ENCODE peak calls at places on chromosomes 13 and 19, in nine cellular contexts. S is testis, Q is uterus, N is breast epithelium, B is heart left ventricle, P is H1, X is prostate gland, V is tibial nerve, A is body of pancreas. F is an unnamed sample. For H3K9me3, the result is how much of the 10 kb centered on the place peaks cover.

GRCh38 chr19:988081-988480 is 3.9 kb downstream of the WDR18 start:
- DNase-seq in S (no peak), Q (no peak), N (no peak), B (no peak), P (no peak), X (no peak), V (no peak), A (no peak), F (no peak)

GRCh38 chr13:112975401-112975939 is 6.5 kb downstream of the MCF2L start:
- DNase-seq in S (no peak), Q (no peak), N (no peak), B (peak), P (no peak), X (no peak), V (no peak), A (no peak), F (no peak)

GRCh38 chr13:67769063-67769986 is 539.2 kb upstream of the PCDH9 start:
- DNase-seq in S (no peak), Q (no peak), N (no peak), B (no peak), P (no peak), X (no peak), V (no peak), A (no peak), F (no peak)

GRCh38 chr19:3958836-3959765 is 11.8 kb downstream of the DAPK3 start:
- DNase-seq in S (no peak), Q (no peak), N (peak), B (no peak), P (no peak), X (no peak), V (no peak), A (no peak), F (no peak)

GRCh38 chr19:17553256-17553655 is 2.2 kb upstream of the COLGALT1 start:
- DNase-seq in S (peak), Q (peak), N (peak), B (peak), P (no peak), X (peak), V (peak), A (peak), F (no peak)

GRCh38 chr13:111383591-111384440 is 63.4 kb downstream of the TEX29 start:
- DNase-seq in S (no peak), Q (no peak), N (no peak), B (no peak), P (no peak), X (no peak), V (no peak), A (no peak), F (no peak)

GRCh38 chr13:112102243-112102642 is 35.3 kb downstream of the SOX1 start:
- DNase-seq in S (no peak), Q (no peak), N (no peak), B (no peak), P (peak), X (no peak), V (no peak), A (no peak), F (no peak)

GRCh38 chr19:43983912-43984686 is at the start of gene ZNF155:
- DNase-seq in S (peak), Q (peak), N (peak), B (peak), P (peak), X (peak), V (peak), A (peak), F (peak)

GRCh38 chr19:4401482-4402170 is 814 bp upstream of the CHAF1A start:
- DNase-seq in S (no peak), Q (no peak), N (no peak), B (no peak), P (no peak), X (no peak), V (no peak), A (no peak), F (no peak)

GRCh38 chr13:42574011-42574410 is at the start of gene TNFSF11:
- DNase-seq in S (no peak), Q (no peak), N (no peak), B (no peak), P (peak), X (no peak), V (no peak), A (no peak), F (no peak)

GRCh38 chr19:609001-609340 is 19.3 kb downstream of the HCN2 start:
- DNase-seq in S (no peak), Q (no peak), N (no peak), B (peak), P (no peak), X (no peak), V (no peak), A (peak), F (peak)

GRCh38 chr13:91020635-91021034 is 326.9 kb upstream of the MIR17HG start:
- DNase-seq in S (no peak), Q (no peak), N (no peak), B (no peak), P (no peak), X (no peak), V (no peak), A (no peak), F (no peak)

GRCh38 chr13:44930280-44930679 is 59.0 kb downstream of the NUFIP1 start:
- DNase-seq in S (no peak), Q (no peak), N (no peak), B (no peak), P (no peak), X (no peak), V (no peak), A (no peak), F (no peak)

GRCh38 chr13:57627663-57628062 is 3.9 kb upstream of the PCDH17 start:
- DNase-seq in S (no peak), Q (no peak), N (no peak), B (no peak), P (no peak), X (no peak), V (no peak), A (no peak), F (no peak)

GRCh38 chr19:39296055-39296645 is at the start of gene IFNL1:
- DNase-seq in S (no peak), Q (no peak), N (no peak), B (no peak), P (no peak), X (no peak), V (no peak), A (no peak), F (no peak)

GRCh38 chr13:77545626-77546412 is 10.3 kb downstream of the SCEL start:
- DNase-seq in S (no peak), Q (no peak), N (no peak), B (no peak), P (no peak), X (no peak), V (no peak), A (no peak), F (no peak)

GRCh38 chr13:24271611-24272451 is 37.5 kb upstream of the C1QTNF9 start:
- DNase-seq in S (peak), Q (peak), N (peak), B (peak), P (no peak), X (no peak), V (no peak), A (peak), F (peak)

GRCh38 chr13:47184311-47184710 is 287.5 kb upstream of the HTR2A start:
- DNase-seq in S (no peak), Q (no peak), N (no peak), B (no peak), P (no peak), X (no peak), V (no peak), A (no peak), F (no peak)

DNA sequence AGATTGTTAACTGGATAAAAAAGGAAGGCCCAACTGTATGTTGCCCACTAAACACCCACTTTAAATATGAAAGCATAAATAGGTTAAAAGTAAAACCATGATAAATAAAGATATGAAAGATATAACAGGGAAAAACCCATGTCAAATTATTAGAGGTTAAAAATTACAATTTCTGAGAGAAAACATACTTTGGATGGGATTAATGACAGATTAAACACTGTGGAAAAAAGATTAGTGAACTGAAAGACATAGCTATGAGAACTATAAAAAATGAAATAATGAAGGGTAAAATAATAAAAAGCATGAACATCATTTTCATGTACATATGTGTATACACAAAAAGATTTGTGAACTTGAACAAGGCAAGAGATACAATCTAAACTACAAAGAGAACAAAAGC is 2.2 kb upstream of the ZNF577 start:
- DNase-seq in S (no peak), Q (no peak), N (no peak), B (no peak), P (no peak), X (no peak), V (no peak), A (no peak), F (no peak)
- H3K9me3 ChIP-seq in S (under half), Q (under half), N (half or more), B (half or more), P (half or more), X (under half), V (half or more), A (under half), F (half or more)

GRCh38 chr19:51687791-51688664 is 5.1 kb upstream of the SPACA6 start:
- DNase-seq in S (peak), Q (peak), N (peak), B (peak), P (peak), X (no peak), V (peak), A (peak), F (no peak)

GRCh38 chr19:51689751-51690358 is 3.3 kb upstream of the SPACA6 start:
- DNase-seq in S (peak), Q (peak), N (no peak), B (peak), P (peak), X (no peak), V (no peak), A (peak), F (peak)

GRCh38 chr19:51691122-51692064 is 1.7 kb upstream of the SPACA6 start:
- DNase-seq in S (peak), Q (no peak), N (no peak), B (no peak), P (no peak), X (no peak), V (no peak), A (no peak), F (no peak)

GRCh38 chr19:51690359-51691121 is 2.6 kb upstream of the SPACA6 start:
- DNase-seq in S (peak), Q (peak), N (peak), B (peak), P (peak), X (peak), V (no peak), A (peak), F (peak)

DNA sequence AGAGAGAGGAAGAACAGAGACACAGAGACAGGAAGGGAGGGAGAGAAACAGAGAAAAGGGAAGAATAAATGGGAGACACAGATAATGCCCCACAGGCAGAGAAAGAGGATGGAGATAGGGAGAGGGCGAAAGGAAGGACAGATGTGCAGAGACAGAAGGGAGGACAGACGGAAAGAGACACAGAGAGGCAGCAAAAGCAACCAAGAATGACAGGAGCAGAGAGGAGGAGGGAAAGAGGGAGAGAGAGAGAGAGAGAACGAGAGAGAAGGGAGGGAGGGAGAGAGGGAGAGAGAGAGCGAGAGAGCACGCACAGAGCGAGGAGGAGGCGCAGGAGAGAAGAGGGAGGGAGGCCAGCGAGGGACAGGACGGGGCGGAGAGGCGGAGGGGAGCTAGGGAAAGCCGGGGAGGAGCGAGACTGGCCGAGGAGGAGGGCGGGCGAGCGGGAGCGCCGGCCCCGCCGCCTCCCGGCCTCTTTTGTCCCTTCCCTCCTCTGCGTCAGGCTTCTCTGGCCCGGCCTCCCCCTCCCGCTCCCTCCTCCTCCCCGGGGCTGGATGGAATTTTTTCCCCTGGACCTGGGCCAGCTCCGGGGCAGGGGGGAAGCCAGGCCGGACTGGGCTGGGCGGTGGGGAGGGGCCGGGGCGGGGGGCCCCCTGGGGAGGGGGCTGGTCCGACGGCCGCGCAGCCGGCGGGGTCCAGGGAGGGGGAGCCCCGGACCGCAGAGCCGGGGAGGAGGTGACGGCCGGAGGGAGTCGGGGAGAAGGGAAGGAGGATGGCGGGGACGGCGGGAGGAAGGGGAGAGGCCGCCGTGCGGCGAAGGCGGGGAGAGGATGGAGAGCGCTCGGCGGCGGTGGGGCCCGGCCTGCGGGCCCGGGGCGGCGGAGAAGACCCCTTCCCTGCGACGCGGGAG is 4.2 kb upstream of the SPACA6 start:
- DNase-seq in S (peak), Q (peak), N (peak), B (peak), P (peak), X (peak), V (peak), A (peak), F (peak)
- TF ChIP-seq POLR2A in S (no peak), Q (peak), N (no peak), B (no peak), P (no peak), X (peak), V (no peak), A (peak), F (no peak)

GRCh38 chr13:49546559-49546958 is 38.8 kb downstream of the RCBTB1 start:
- DNase-seq in S (no peak), Q (no peak), N (no peak), B (no peak), P (no peak), X (no peak), V (no peak), A (no peak), F (no peak)

GRCh38 chr13:49553888-49554287 is 31.5 kb downstream of the RCBTB1 start:
- DNase-seq in S (no peak), Q (no peak), N (no peak), B (no peak), P (no peak), X (no peak), V (no peak), A (no peak), F (no peak)

GRCh38 chr13:49551245-49551644 is 34.1 kb downstream of the RCBTB1 start:
- DNase-seq in S (no peak), Q (no peak), N (no peak), B (no peak), P (no peak), X (no peak), V (no peak), A (no peak), F (no peak)

GRCh38 chr13:49545661-49546060 is 39.7 kb downstream of the RCBTB1 start:
- DNase-seq in S (no peak), Q (no peak), N (no peak), B (no peak), P (no peak), X (no peak), V (no peak), A (no peak), F (no peak)

DNA sequence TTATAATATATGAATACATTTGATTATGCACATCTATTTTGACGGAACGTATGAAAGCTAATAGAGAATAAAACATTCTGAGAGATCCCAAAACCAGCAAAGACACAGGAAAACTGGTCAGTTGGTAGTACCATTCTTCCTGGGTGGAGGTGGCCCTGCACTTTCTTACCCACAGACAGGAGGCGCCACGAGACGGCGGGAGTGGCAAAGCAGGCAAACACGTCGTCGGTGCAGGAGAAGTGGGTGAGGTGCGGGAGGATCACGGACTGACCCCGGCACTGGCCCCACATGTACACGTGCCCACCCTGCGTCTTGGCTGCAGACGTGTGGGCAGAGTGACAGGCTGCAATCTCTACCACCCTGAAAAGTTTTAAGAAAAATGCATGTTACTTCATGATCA is 36.1 kb downstream of the RCBTB1 start:
- DNase-seq in S (no peak), Q (no peak), N (no peak), B (no peak), P (peak), X (no peak), V (no peak), A (peak), F (no peak)
- TF ChIP-seq CTCF in S (no peak), Q (no peak), N (no peak), B (no peak), P (peak), X (no peak), V (no peak), A (peak), F (no peak)

DNA sequence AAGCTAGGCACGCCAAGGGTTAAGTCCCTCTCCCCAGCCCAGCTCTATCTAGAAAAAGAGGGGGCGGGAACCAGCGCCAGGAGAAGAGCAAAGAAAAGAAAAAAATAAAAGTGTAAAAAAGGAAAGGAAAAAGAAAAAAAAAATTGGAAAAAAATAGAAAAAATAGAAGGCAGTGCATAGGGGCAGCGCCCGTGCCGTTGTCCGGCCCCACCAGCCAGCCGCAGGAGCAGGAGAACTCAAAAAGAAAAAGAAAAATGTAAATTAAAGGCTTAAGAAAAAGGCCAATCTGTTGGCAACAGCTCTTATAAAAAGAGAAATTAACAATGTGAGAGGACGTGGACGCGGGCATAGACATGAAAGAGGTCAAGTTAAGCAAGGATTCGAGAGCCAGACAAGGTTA is 105.4 kb upstream of the ZNF98 start:
- DNase-seq in S (no peak), Q (no peak), N (no peak), B (no peak), P (no peak), X (no peak), V (no peak), A (no peak), F (no peak)
- H3K9me3 ChIP-seq in S (under half), Q (under half), N (under half), B (under half), P (half or more), X (under half), V (under half), A (under half), F (under half)